ENCODE peak calls at places on chromosome 21, in five cellular contexts. R is HEK293T, M is kidney, A is A549, C is GM12891. G is an unnamed sample.

GRCh38 chr21:16040601-16041000 is 310.8 kb downstream of the USP25 start:
- DNase-seq in R (no peak), M (no peak), A (no peak), C (no peak), G (no peak)

GRCh38 chr21:39103689-39104088 is 79.6 kb downstream of the PSMG1 start:
- DNase-seq in R (no peak), M (no peak), A (no peak), C (no peak), G (peak; percentile 7)

GRCh38 chr21:45780647-45781046 is 137.1 kb downstream of the PCBP3 start:
- DNase-seq in R (no peak), M (no peak), A (no peak), C (no peak), G (no peak)

GRCh38 chr21:23463365-23463764 is 2143.9 kb downstream of the MRPL39 start:
- DNase-seq in R (no peak), M (no peak), A (no peak), C (no peak), G (no peak)

GRCh38 chr21:28963831-28964230 is 28.8 kb downstream of the LTN1 start:
- DNase-seq in R (no peak), M (no peak), A (no peak), C (no peak), G (no peak)

GRCh38 chr21:28699591-28700259 is 293.0 kb downstream of the LTN1 start:
- DNase-seq in R (no peak), M (no peak), A (no peak), C (no peak), G (no peak)

GRCh38 chr21:45157932-45158331 is 83.6 kb downstream of the ADARB1 start:
- DNase-seq in R (no peak), M (no peak), A (no peak), C (no peak), G (peak; percentile 25)

GRCh38 chr21:31623664-31624063 is 35.8 kb upstream of the SOD1 start:
- DNase-seq in R (peak; percentile 40), M (no peak), A (no peak), C (peak; percentile 35), G (no peak)

GRCh38 chr21:28893687-28894086 is 99.0 kb downstream of the LTN1 start:
- DNase-seq in R (no peak), M (no peak), A (no peak), C (no peak), G (no peak)

GRCh38 chr21:44329086-44329889 is 9.9 kb downstream of the CFAP410 start:
- DNase-seq in R (no peak), M (no peak), A (no peak), C (no peak), G (no peak)

GRCh38 chr21:23245231-23245630 is 2247.0 kb downstream of the NCAM2 start:
- DNase-seq in R (no peak), M (no peak), A (no peak), C (no peak), G (no peak)

GRCh38 chr21:35038772-35039145 is 10.3 kb downstream of the RUNX1 start:
- DNase-seq in R (no peak), M (no peak), A (no peak), C (no peak), G (peak; percentile 16)

GRCh38 chr21:45550552-45551210 is 8.4 kb upstream of the SLC19A1 start:
- DNase-seq in R (no peak), M (peak; percentile 75), A (no peak), C (no peak), G (peak; percentile 52)

GRCh38 chr21:39809936-39810335 is 57.3 kb upstream of the PCP4 start:
- DNase-seq in R (no peak), M (no peak), A (no peak), C (no peak), G (no peak)

GRCh38 chr21:45985471-45986315 is 4.1 kb downstream of the COL6A1 start:
- DNase-seq in R (no peak), M (peak; percentile 78), A (no peak), C (no peak), G (no peak)

GRCh38 chr21:37575536-37576083 is 209.0 kb downstream of the DYRK1A start:
- DNase-seq in R (no peak), M (no peak), A (no peak), C (no peak), G (peak; percentile 37)

GRCh38 chr21:35026617-35027557 is 22.2 kb downstream of the RUNX1 start:
- DNase-seq in R (no peak), M (peak; percentile 86), A (no peak), C (peak; percentile 48), G (peak; percentile 74)

GRCh38 chr21:46622226-46622625 is 13.2 kb upstream of the PRMT2 start:
- DNase-seq in R (no peak), M (no peak), A (no peak), C (no peak), G (no peak)

GRCh38 chr21:39633770-39634181 is 21.0 kb downstream of the B3GALT5 start:
- DNase-seq in R (no peak), M (no peak), A (peak; percentile 72), C (no peak), G (no peak)

GRCh38 chr21:42858957-42859890 is 20.1 kb downstream of the WDR4 start:
- DNase-seq in R (no peak), M (peak; percentile 55), A (no peak), C (no peak), G (peak; percentile 36)

GRCh38 chr21:45618846-45619485 is 24.6 kb upstream of the PCBP3 start:
- DNase-seq in R (no peak), M (peak; percentile 18), A (no peak), C (no peak), G (peak; percentile 44)

GRCh38 chr21:41258617-41259016 is 58.0 kb upstream of the FAM3B start:
- DNase-seq in R (no peak), M (no peak), A (no peak), C (no peak), G (no peak)

GRCh38 chr21:17732306-17732705 is 86.8 kb downstream of the C21orf91 start:
- DNase-seq in R (no peak), M (no peak), A (no peak), C (no peak), G (no peak)

GRCh38 chr21:42534901-42535378 is 21.3 kb downstream of the SLC37A1 start:
- DNase-seq in R (no peak), M (no peak), A (no peak), C (no peak), G (peak; percentile 20)

GRCh38 chr21:15894596-15894995 is 164.8 kb downstream of the USP25 start:
- DNase-seq in R (no peak), M (no peak), A (no peak), C (no peak), G (no peak)

GRCh38 chr21:36113647-36114428 is 21.0 kb upstream of the CBR3 start:
- DNase-seq in R (no peak), M (peak; percentile 85), A (no peak), C (no peak), G (no peak)

G was measured in endodermal cell.